ENCODE peak calls at places on chromosomes 6 and 20, in four cellular contexts. S, D, P and Z are unnamed samples.

GRCh38 chr6:27263886-27264285 is 16.4 kb downstream of the PRSS16 start:
- DNase-seq in S (no peak), D (no peak), P (no peak), Z (no peak)

GRCh38 chr6:160386869-160387518 is 38.8 kb downstream of the SLC22A3 start:
- DNase-seq in S (no peak), D (no peak), P (peak; percentile 33), Z (peak; percentile 72)

GRCh38 chr6:119442776-119443184 is 93.2 kb upstream of the MAN1A1 start:
- DNase-seq in S (no peak), D (peak; percentile 23), P (no peak), Z (peak; percentile 39)

GRCh38 chr6:67009818-67010217 is 1302.8 kb upstream of the EYS start:
- DNase-seq in S (no peak), D (no peak), P (no peak), Z (no peak)

GRCh38 chr20:37464611-37465010 is 56.4 kb upstream of the NNAT start:
- DNase-seq in S (no peak), D (no peak), P (no peak), Z (no peak)

GRCh38 chr20:25500880-25501351 is 84.4 kb downstream of the NINL start:
- DNase-seq in S (no peak), D (no peak), P (no peak), Z (no peak)

GRCh38 chr6:56093776-56094175 is 153.6 kb downstream of the COL21A1 start:
- DNase-seq in S (no peak), D (no peak), P (no peak), Z (no peak)

GRCh38 chr6:33702345-33702977 is 9.0 kb downstream of the UQCC2 start:
- DNase-seq in S (peak; percentile 61), D (no peak), P (peak; percentile 37), Z (peak; percentile 86)

GRCh38 chr6:168609914-168610490 is 169.0 kb downstream of the SMOC2 start:
- DNase-seq in S (no peak), D (no peak), P (no peak), Z (no peak)

GRCh38 chr6:2885967-2886731 is 17.0 kb downstream of the SERPINB9 start:
- DNase-seq in S (no peak), D (no peak), P (no peak), Z (no peak)

GRCh38 chr6:169230923-169231789 is 22.5 kb downstream of the THBS2 start:
- DNase-seq in S (no peak), D (no peak), P (no peak), Z (peak; percentile 46)

GRCh38 chr20:3828798-3829197 is 8.5 kb downstream of the AP5S1 start:
- DNase-seq in S (no peak), D (no peak), P (no peak), Z (no peak)

GRCh38 chr6:39247667-39248194 is 18.5 kb upstream of the KCNK5 start:
- DNase-seq in S (no peak), D (no peak), P (no peak), Z (no peak)

GRCh38 chr6:30483677-30484279 is 5.5 kb upstream of the HLA-E start:
- DNase-seq in S (peak; percentile 74), D (peak; percentile 47), P (peak; percentile 54), Z (peak; percentile 52)

GRCh38 chr6:138088307-138088744 is 18.9 kb downstream of the PERP start:
- DNase-seq in S (peak; percentile 97), D (no peak), P (peak; percentile 83), Z (peak; percentile 58)

GRCh38 chr6:154878866-154879491 is 116.1 kb upstream of the TIAM2 start:
- DNase-seq in S (peak; percentile 69), D (no peak), P (no peak), Z (no peak)

GRCh38 chr6:140462495-140463311 is 1088.3 kb upstream of the CITED2 start:
- DNase-seq in S (peak; percentile 53), D (no peak), P (peak; percentile 35), Z (no peak)

GRCh38 chr6:12725263-12725662 is 8.7 kb downstream of the PHACTR1 start:
- DNase-seq in S (no peak), D (no peak), P (no peak), Z (no peak)

GRCh38 chr20:17688965-17689364 is 6.9 kb upstream of the RRBP1 start:
- DNase-seq in S (peak; percentile 73), D (no peak), P (no peak), Z (no peak)

GRCh38 chr6:147022041-147022440 is 182.2 kb upstream of the STXBP5 start:
- DNase-seq in S (peak; percentile 48), D (no peak), P (no peak), Z (no peak)

GRCh38 chr20:24697411-24697810 is 228.0 kb downstream of the SYNDIG1 start:
- DNase-seq in S (no peak), D (no peak), P (no peak), Z (no peak)

GRCh38 chr6:157323924-157324276 is 581 bp upstream of the TMEM242 start:
- DNase-seq in S (peak; percentile 81), D (peak; percentile 84), P (peak; percentile 45), Z (peak; percentile 87)

GRCh38 chr6:106163966-106164877 is 78.1 kb downstream of the PRDM1 start:
- DNase-seq in S (peak; percentile 79), D (peak; percentile 23), P (no peak), Z (peak; percentile 38)

GRCh38 chr20:37347891-37348642 is 2.1 kb downstream of the SRC start:
- DNase-seq in S (no peak), D (no peak), P (no peak), Z (peak; percentile 43)

GRCh38 chr6:114419175-114419574 is 76.4 kb upstream of the HS3ST5 start:
- DNase-seq in S (no peak), D (no peak), P (no peak), Z (no peak)

GRCh38 chr20:62876441-62876825 is 14.8 kb upstream of the TCFL5 start:
- DNase-seq in S (no peak), D (no peak), P (no peak), Z (no peak)

DNA sequence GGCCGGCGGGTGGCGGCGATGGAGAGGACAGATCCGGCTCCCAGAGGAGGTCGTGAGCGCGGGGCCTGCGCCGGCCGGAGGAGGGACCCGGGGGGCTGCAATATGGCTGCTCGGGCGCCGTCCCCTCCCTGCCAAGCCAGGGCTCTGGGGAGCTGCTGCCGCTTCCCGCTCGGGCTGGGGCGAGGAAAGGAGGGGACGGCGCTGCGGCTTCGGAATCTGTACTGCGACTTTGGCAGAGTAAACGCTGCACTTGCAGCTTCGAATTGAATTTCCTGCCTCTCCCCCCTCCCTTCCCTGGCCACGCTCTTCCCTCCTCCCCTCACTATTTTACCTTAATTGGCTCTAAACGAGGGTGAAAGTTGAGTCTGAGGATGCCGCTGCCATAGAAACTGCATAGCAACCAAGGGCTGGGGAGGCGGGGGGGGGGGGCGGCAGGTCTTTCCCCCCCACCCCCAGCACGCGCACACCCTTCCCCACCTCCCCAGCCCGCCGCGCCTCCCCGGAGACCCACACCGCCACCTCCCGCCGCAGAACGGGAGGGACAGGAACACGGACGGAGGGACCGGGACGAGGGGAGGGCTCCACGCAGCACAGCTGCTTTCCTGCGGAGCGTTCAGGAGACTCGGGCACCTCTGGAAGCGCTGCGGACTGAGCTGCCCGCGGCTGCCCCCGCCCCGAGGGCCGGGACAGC is 93.9 kb downstream of the RNASET2 start:
- DNase-seq in S (no peak), D (peak; percentile 39), P (no peak), Z (peak; percentile 13)
- TF ChIP-seq CTCF in S (no peak), D (peak; percentile 4), P (no peak), Z (no peak)

DNA sequence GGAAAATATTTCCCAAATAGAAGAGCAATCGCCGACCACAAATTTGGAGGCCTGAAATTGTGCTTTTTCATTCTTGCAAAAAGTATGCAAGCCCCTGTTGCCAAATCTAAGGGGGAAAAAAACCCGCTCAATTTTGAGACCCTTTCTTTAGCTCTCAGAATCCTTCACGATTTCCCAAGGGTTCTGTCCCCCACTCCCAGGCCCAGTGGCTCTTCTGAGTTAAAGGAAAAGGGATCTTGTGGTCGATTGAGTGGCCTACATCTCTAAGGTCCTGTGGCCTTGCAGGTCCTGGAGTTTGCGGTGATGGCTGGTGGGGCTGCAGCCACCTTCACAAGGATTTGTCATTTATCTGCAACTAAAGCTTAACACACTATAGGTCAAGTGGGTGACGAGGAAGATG is 1.8 kb downstream of the PAX1 start:
- DNase-seq in S (no peak), D (no peak), P (no peak), Z (no peak)
- H3K9me3 ChIP-seq in S (no peaks in the 10 kb centered on the region), D (no peaks in the 10 kb centered on the region), P (no peaks in the 10 kb centered on the region), Z (no peaks in the 10 kb centered on the region)

GRCh38 chr6:85892346-85892745 is 249.7 kb upstream of the SYNCRIP start:
- DNase-seq in S (no peak), D (no peak), P (no peak), Z (no peak)

DNA sequence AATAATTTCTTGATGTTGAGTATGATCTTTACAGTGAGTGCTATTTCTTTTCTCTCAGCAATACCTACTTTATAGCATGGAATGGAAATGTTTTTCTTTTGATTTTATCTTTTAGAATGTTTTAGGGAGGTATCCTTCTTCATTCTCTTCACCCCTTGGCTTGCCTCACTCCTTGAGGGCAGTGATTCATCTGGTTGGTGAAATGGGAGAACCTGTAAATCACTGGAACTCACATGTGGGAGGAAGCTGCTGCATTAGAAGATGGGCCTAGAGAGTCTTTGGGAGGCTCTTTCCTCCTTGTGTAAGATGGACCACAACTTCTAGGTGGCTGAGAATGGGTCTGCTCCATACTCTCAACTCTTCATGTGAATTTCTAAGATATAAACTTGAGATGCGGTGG is 244.8 kb upstream of the SYNCRIP start:
- DNase-seq in S (no peak), D (no peak), P (no peak), Z (no peak)
- H3K27ac ChIP-seq in S (no peak overlapping the region), D (no peak overlapping the region), P (no peak overlapping the region), Z (no peak overlapping the region)

GRCh38 chr6:110378552-110378951 is 20.4 kb upstream of the METTL24 start:
- DNase-seq in S (no peak), D (no peak), P (no peak), Z (no peak)
- TF ChIP-seq CTCF in S (no peak), D (no peak), P (no peak), Z (no peak)

GRCh38 chr6:153800580-153800979 is 238.5 kb upstream of the OPRM1 start:
- DNase-seq in S (no peak), D (no peak), P (no peak), Z (no peak)

GRCh38 chr6:153801917-153802316 is 237.1 kb upstream of the OPRM1 start:
- DNase-seq in S (no peak), D (no peak), P (no peak), Z (no peak)

GRCh38 chr6:153804755-153805330 is 234.2 kb upstream of the OPRM1 start:
- DNase-seq in S (no peak), D (no peak), P (no peak), Z (no peak)
- H3K9me3 ChIP-seq in S (peaks cover 4% of the 10 kb centered on the region), D (no peaks in the 10 kb centered on the region), P (no peaks in the 10 kb centered on the region), Z (no peaks in the 10 kb centered on the region)